ENCODE peak calls at places on chromosomes 6 and 20, in six cellular contexts. Y is EH; U is A549; S is stimulated activated naive CD8-positive, alpha-beta T cell treated with anti-CD3 and anti-CD28 coated beads, Interleukin-15, Interleukin-2, amounts not matched to agents 100 U/mL and 50 U/mL, for 24 hours; G is activated CD4-positive, alpha-beta memory T cell treated with anti-CD3 and anti-CD28 coated beads, Interleukin-2, amount 10 ng/mL, durations not matched to agents 7 days and 5 days; Q is NCI-H187 treated with DMSO at 0.1 percent for 48 hours. A is an unnamed sample.

GRCh38 chr6:39104528-39104927 is 10.5 kb downstream of the SAYSD1 start:
- DNase-seq in G (no peak), S (no peak), Y (no peak), Q (peak; percentile 46), U (no peak), A (no peak)

GRCh38 chr6:18186033-18186432 is 30.8 kb downstream of the KDM1B start:
- DNase-seq in G (no peak), U (no peak), Y (no peak), Q (no peak), S (no peak), A (no peak)

GRCh38 chr6:20837189-20837588 is 302.9 kb downstream of the CDKAL1 start:
- DNase-seq in Y (no peak), S (no peak), U (no peak), Q (no peak), G (peak; percentile 18), A (no peak)

GRCh38 chr6:119331676-119332286 is 17.8 kb downstream of the MAN1A1 start:
- DNase-seq in Q (no peak), Y (no peak), S (no peak), G (no peak), U (no peak), A (no peak)

GRCh38 chr6:82205793-82206425 is 41.6 kb downstream of the IBTK start:
- DNase-seq in Q (no peak), U (no peak), Y (peak; percentile 39), G (no peak), S (no peak), A (no peak)

GRCh38 chr6:13524801-13525508 is 37.6 kb upstream of the GFOD1 start:
- DNase-seq in Q (no peak), G (no peak), Y (no peak), S (no peak), U (no peak), A (no peak)

GRCh38 chr20:41169791-41170351 is 32.5 kb downstream of the PLCG1 start:
- DNase-seq in Y (peak; percentile 76), Q (no peak), S (peak; percentile 1), U (no peak), G (no peak), A (peak; percentile 86)

GRCh38 chr6:100300221-100300736 is 164.4 kb downstream of the SIM1 start:
- DNase-seq in S (no peak), Q (no peak), U (peak; percentile 59), Y (peak; percentile 98), G (no peak), A (peak; percentile 96)

GRCh38 chr20:61924858-61925554 is 140.7 kb downstream of the TAF4 start:
- DNase-seq in U (no peak), Y (no peak), Q (no peak), G (no peak), S (no peak), A (no peak)

GRCh38 chr6:142331075-142331551 is 29.3 kb downstream of the ADGRG6 start:
- DNase-seq in U (no peak), S (no peak), G (no peak), Y (peak; percentile 35), Q (no peak), A (peak; percentile 25)

GRCh38 chr6:28333047-28333446 is 2.9 kb downstream of the ZSCAN31 start:
- DNase-seq in U (no peak), Y (no peak), G (no peak), S (no peak), Q (no peak), A (no peak)

GRCh38 chr6:113690255-113690956 is 166.7 kb upstream of the MARCKS start:
- DNase-seq in Q (no peak), S (no peak), G (no peak), Y (peak; percentile 85), U (peak; percentile 26), A (peak; percentile 88)

GRCh38 chr6:166605752-166606151 is 19.3 kb upstream of the RAMACL start:
- DNase-seq in G (no peak), Y (no peak), U (no peak), S (no peak), Q (no peak), A (no peak)

GRCh38 chr6:129105035-129105434 is 222.1 kb downstream of the LAMA2 start:
- DNase-seq in G (no peak), S (no peak), Y (peak; percentile 57), Q (no peak), U (no peak), A (no peak)

GRCh38 chr20:54051019-54051418 is 19.4 kb downstream of the BCAS1 start:
- DNase-seq in U (no peak), Y (no peak), Q (no peak), S (no peak), G (no peak), A (no peak)